ENCODE peak calls at places on chromosomes 13 and 19, in seven cellular contexts. F is activated gamma-delta T cell treated with anti-CD3 and anti-CD28 coated beads, Interleukin-2, amount 50 U/mL, for 16 hours; B is heart right ventricle; E is AG04449; Y is mesothelial cell of epicardium; R is C1 segment of cervical spinal cord; L is ovary. M is an unnamed sample.

GRCh38 chr19:12202250-12202649 is 39.4 kb downstream of the ZNF136 start:
- DNase-seq in F (peak; percentile 24), E (no peak), R (no peak), B (peak; percentile 16), Y (no peak), L (no peak), M (no peak)

GRCh38 chr19:37551123-37551993 is 43.2 kb downstream of the ZNF571 start:
- DNase-seq in L (no peak), B (peak; percentile 47), R (no peak), E (no peak), Y (no peak), F (no peak), M (no peak)

GRCh38 chr19:1248454-1249297 is at the start of gene MIDN:
- DNase-seq in R (peak; percentile 27), Y (peak; percentile 83), L (peak; percentile 96), B (peak; percentile 88), E (no peak), F (peak; percentile 74), M (peak; percentile 95)

GRCh38 chr19:19775891-19776205 is 42.9 kb upstream of the ZNF14 start:
- DNase-seq in E (no peak), L (no peak), F (no peak), Y (no peak), B (no peak), R (no peak), M (peak; percentile 23)

GRCh38 chr19:16066611-16067104 is 9.6 kb upstream of the TPM4 start:
- DNase-seq in R (no peak), E (no peak), B (peak; percentile 34), F (no peak), L (no peak), Y (no peak), M (no peak)

GRCh38 chr13:105083986-105084385 is 1451.5 kb downstream of the EFNB2 start:
- DNase-seq in F (no peak), Y (no peak), R (no peak), E (no peak), B (no peak), L (no peak), M (no peak)

GRCh38 chr13:55977436-55977835 is 1163.3 kb upstream of the PRR20A start:
- DNase-seq in L (no peak), R (no peak), B (no peak), Y (no peak), F (no peak), E (no peak), M (peak; percentile 15)

GRCh38 chr19:35295792-35296462 is 4.0 kb downstream of the MAG start:
- DNase-seq in F (peak; percentile 14), L (no peak), B (no peak), R (no peak), E (no peak), Y (no peak), M (no peak)

GRCh38 chr19:6842871-6843607 is 44.3 kb upstream of the ADGRE1 start:
- DNase-seq in E (no peak), B (no peak), R (no peak), F (no peak), Y (no peak), L (no peak), M (no peak)

GRCh38 chr13:96650301-96650886 is 343.9 kb downstream of the OXGR1 start:
- DNase-seq in Y (no peak), R (no peak), L (no peak), F (no peak), E (no peak), B (no peak), M (no peak)

GRCh38 chr13:27783111-27783510 is 9.2 kb upstream of the GSX1 start:
- DNase-seq in L (no peak), E (no peak), R (no peak), F (no peak), B (no peak), Y (no peak), M (no peak)

GRCh38 chr13:50208826-50209335 is 193.6 kb downstream of the KCNRG start:
- DNase-seq in E (peak; percentile 52), F (no peak), B (peak; percentile 54), Y (no peak), R (no peak), L (no peak), M (peak; percentile 60)

GRCh38 chr19:2729943-2730818 is 9.0 kb upstream of the DIRAS1 start:
- DNase-seq in L (no peak), R (no peak), Y (no peak), B (no peak), E (no peak), F (no peak), M (no peak)

GRCh38 chr19:17488593-17489391 is 18.5 kb downstream of the SLC27A1 start:
- DNase-seq in B (peak; percentile 67), F (peak; percentile 51), Y (peak; percentile 80), E (no peak), R (no peak), L (peak; percentile 59), M (peak; percentile 63)

GRCh38 chr13:49676581-49677298 is 14.5 kb downstream of the EBPL start:
- DNase-seq in Y (no peak), E (no peak), F (no peak), B (no peak), L (no peak), R (no peak), M (no peak)

GRCh38 chr19:44734357-44734756 is 14.2 kb upstream of the BCL3 start:
- DNase-seq in F (no peak), Y (no peak), R (no peak), B (no peak), L (no peak), E (no peak), M (no peak)

GRCh38 chr19:30846102-30846501 is 473.9 kb downstream of the ZNF536 start:
- DNase-seq in F (no peak), L (no peak), R (no peak), B (no peak), Y (no peak), E (no peak), M (no peak)

GRCh38 chr19:42276284-42276683 is 7.2 kb downstream of the CIC start:
- DNase-seq in R (no peak), Y (no peak), F (no peak), B (peak; percentile 3), E (no peak), L (no peak), M (no peak)

GRCh38 chr19:51501594-51502263 is at the start of gene SIGLEC12:
- DNase-seq in L (no peak), E (no peak), B (peak; percentile 17), F (no peak), Y (no peak), R (no peak), M (no peak)